ENCODE peak calls at places on chromosome 19, in eight cellular contexts. One of them, this sample, is unnamed.
A peak's percentile ranks its signal among the peaks of the same experiment; 100 is the strongest.

GRCh38 chr19:44640518-44640917 is 3.2 kb upstream of the PVR start:
- DNase-seq in HCT116: no peak
- DNase-seq in left ventricle myocardium inferior: no peak
- DNase-seq in colonic mucosa: no peak
- DNase-seq in neural progenitor cell: no peak
- DNase-seq in upper lobe of right lung: no peak
- DNase-seq in ascending aorta: no peak
- DNase-seq in hepatocyte: no peak
- DNase-seq in this sample: no peak

GRCh38 chr19:4067396-4068057 is 828 bp upstream of the ZBTB7A start:
- DNase-seq in HCT116: no peak
- DNase-seq in upper lobe of right lung: peak; percentile 80
- DNase-seq in ascending aorta: no peak
- DNase-seq in hepatocyte: no peak
- DNase-seq in neural progenitor cell: peak; percentile 64
- DNase-seq in left ventricle myocardium inferior: no peak
- DNase-seq in colonic mucosa: peak; percentile 54
- DNase-seq in this sample: no peak

GRCh38 chr19:3479177-3479818 is 1.0 kb downstream of the SMIM24 start:
- DNase-seq in hepatocyte: peak; percentile 62
- DNase-seq in colonic mucosa: no peak
- DNase-seq in neural progenitor cell: peak; percentile 66
- DNase-seq in ascending aorta: no peak
- DNase-seq in HCT116: peak; percentile 27
- DNase-seq in left ventricle myocardium inferior: no peak
- DNase-seq in upper lobe of right lung: no peak
- DNase-seq in this sample: peak; percentile 26

GRCh38 chr19:35040826-35041547 is 534 bp upstream of the HPN start:
- DNase-seq in hepatocyte: peak; percentile 89
- DNase-seq in colonic mucosa: peak; percentile 82
- DNase-seq in left ventricle myocardium inferior: peak; percentile 95
- DNase-seq in upper lobe of right lung: peak; percentile 96
- DNase-seq in ascending aorta: peak; percentile 88
- DNase-seq in neural progenitor cell: peak; percentile 70
- DNase-seq in HCT116: no peak
- DNase-seq in this sample: no peak

GRCh38 chr19:14459703-14460102 is 15.5 kb downstream of the PTGER1 start:
- DNase-seq in HCT116: no peak
- DNase-seq in upper lobe of right lung: no peak
- DNase-seq in colonic mucosa: no peak
- DNase-seq in ascending aorta: no peak
- DNase-seq in left ventricle myocardium inferior: no peak
- DNase-seq in neural progenitor cell: no peak
- DNase-seq in hepatocyte: no peak
- DNase-seq in this sample: no peak

GRCh38 chr19:38417544-38418506 is 8.2 kb downstream of the RASGRP4 start:
- DNase-seq in neural progenitor cell: peak; percentile 84
- DNase-seq in ascending aorta: peak; percentile 77
- DNase-seq in HCT116: peak; percentile 66
- DNase-seq in colonic mucosa: peak; percentile 70
- DNase-seq in left ventricle myocardium inferior: peak; percentile 65
- DNase-seq in hepatocyte: peak; percentile 78
- DNase-seq in upper lobe of right lung: peak; percentile 89
- DNase-seq in this sample: peak; percentile 42

GRCh38 chr19:38975861-38976271 is 324 bp upstream of the FBXO17 start:
- DNase-seq in colonic mucosa: peak; percentile 17
- DNase-seq in ascending aorta: no peak
- DNase-seq in HCT116: no peak
- DNase-seq in hepatocyte: peak; percentile 70
- DNase-seq in upper lobe of right lung: no peak
- DNase-seq in neural progenitor cell: peak; percentile 67
- DNase-seq in left ventricle myocardium inferior: no peak
- DNase-seq in this sample: no peak

GRCh38 chr19:16449330-16449961 is 22.3 kb downstream of the EPS15L1 start:
- DNase-seq in hepatocyte: no peak
- DNase-seq in HCT116: no peak
- DNase-seq in colonic mucosa: no peak
- DNase-seq in left ventricle myocardium inferior: no peak
- DNase-seq in neural progenitor cell: no peak
- DNase-seq in ascending aorta: no peak
- DNase-seq in upper lobe of right lung: no peak
- DNase-seq in this sample: peak; percentile 8

GRCh38 chr19:34096020-34096915 is 76.0 kb upstream of the LSM14A start:
- DNase-seq in left ventricle myocardium inferior: no peak
- DNase-seq in upper lobe of right lung: no peak
- DNase-seq in colonic mucosa: no peak
- DNase-seq in hepatocyte: peak; percentile 67
- DNase-seq in neural progenitor cell: peak; percentile 80
- DNase-seq in HCT116: peak; percentile 66
- DNase-seq in ascending aorta: no peak
- DNase-seq in this sample: no peak

GRCh38 chr19:30423481-30423880 is 51.3 kb downstream of the ZNF536 start:
- DNase-seq in hepatocyte: no peak
- DNase-seq in HCT116: no peak
- DNase-seq in neural progenitor cell: no peak
- DNase-seq in colonic mucosa: no peak
- DNase-seq in ascending aorta: no peak
- DNase-seq in left ventricle myocardium inferior: peak; percentile 45
- DNase-seq in upper lobe of right lung: no peak
- DNase-seq in this sample: no peak

GRCh38 chr19:45764947-45765346 is 4.1 kb downstream of the SIX5 start:
- DNase-seq in left ventricle myocardium inferior: peak; percentile 66
- DNase-seq in ascending aorta: no peak
- DNase-seq in colonic mucosa: no peak
- DNase-seq in HCT116: no peak
- DNase-seq in upper lobe of right lung: no peak
- DNase-seq in neural progenitor cell: no peak
- DNase-seq in hepatocyte: no peak
- DNase-seq in this sample: no peak

GRCh38 chr19:27777242-27777641 is 1435.7 kb downstream of the UQCRFS1 start:
- DNase-seq in hepatocyte: no peak
- DNase-seq in colonic mucosa: no peak
- DNase-seq in neural progenitor cell: no peak
- DNase-seq in left ventricle myocardium inferior: no peak
- DNase-seq in upper lobe of right lung: no peak
- DNase-seq in ascending aorta: no peak
- DNase-seq in HCT116: no peak
- DNase-seq in this sample: no peak

GRCh38 chr19:15869109-15869555 is 28.7 kb downstream of the CYP4F2 start:
- DNase-seq in hepatocyte: no peak
- DNase-seq in neural progenitor cell: no peak
- DNase-seq in colonic mucosa: peak; percentile 42
- DNase-seq in HCT116: peak; percentile 71
- DNase-seq in ascending aorta: peak; percentile 52
- DNase-seq in upper lobe of right lung: no peak
- DNase-seq in left ventricle myocardium inferior: no peak
- DNase-seq in this sample: no peak

GRCh38 chr19:57978586-57979289 is 4.4 kb upstream of the C19orf18 start:
- DNase-seq in hepatocyte: no peak
- DNase-seq in upper lobe of right lung: no peak
- DNase-seq in colonic mucosa: no peak
- DNase-seq in neural progenitor cell: no peak
- DNase-seq in HCT116: no peak
- DNase-seq in ascending aorta: no peak
- DNase-seq in left ventricle myocardium inferior: no peak
- DNase-seq in this sample: no peak

GRCh38 chr19:48103922-48104321 is 6.7 kb downstream of the PLA2G4C start:
- DNase-seq in upper lobe of right lung: no peak
- DNase-seq in colonic mucosa: no peak
- DNase-seq in HCT116: no peak
- DNase-seq in neural progenitor cell: no peak
- DNase-seq in left ventricle myocardium inferior: no peak
- DNase-seq in ascending aorta: no peak
- DNase-seq in hepatocyte: no peak
- DNase-seq in this sample: no peak

GRCh38 chr19:12884926-12885748 is 1.9 kb downstream of the KLF1 start:
- DNase-seq in left ventricle myocardium inferior: peak; percentile 60
- DNase-seq in hepatocyte: peak; percentile 91
- DNase-seq in ascending aorta: peak; percentile 71
- DNase-seq in upper lobe of right lung: peak; percentile 95
- DNase-seq in colonic mucosa: peak; percentile 97
- DNase-seq in neural progenitor cell: peak; percentile 87
- DNase-seq in HCT116: no peak
- DNase-seq in this sample: peak; percentile 78

GRCh38 chr19:29645911-29646310 is 19.4 kb upstream of the PLEKHF1 start:
- DNase-seq in hepatocyte: no peak
- DNase-seq in upper lobe of right lung: peak; percentile 26
- DNase-seq in left ventricle myocardium inferior: peak; percentile 48
- DNase-seq in neural progenitor cell: no peak
- DNase-seq in colonic mucosa: no peak
- DNase-seq in HCT116: no peak
- DNase-seq in ascending aorta: no peak
- DNase-seq in this sample: no peak

GRCh38 chr19:58581227-58582141 is 8.3 kb upstream of the MZF1 start:
- DNase-seq in hepatocyte: peak; percentile 91
- DNase-seq in HCT116: peak; percentile 76
- DNase-seq in ascending aorta: peak; percentile 92
- DNase-seq in neural progenitor cell: peak; percentile 93
- DNase-seq in left ventricle myocardium inferior: peak; percentile 87
- DNase-seq in upper lobe of right lung: peak; percentile 93
- DNase-seq in colonic mucosa: peak; percentile 84
- DNase-seq in this sample: peak; percentile 78

GRCh38 chr19:28652790-28653189 is 560.2 kb downstream of the UQCRFS1 start:
- DNase-seq in hepatocyte: no peak
- DNase-seq in neural progenitor cell: no peak
- DNase-seq in upper lobe of right lung: no peak
- DNase-seq in HCT116: no peak
- DNase-seq in colonic mucosa: no peak
- DNase-seq in left ventricle myocardium inferior: no peak
- DNase-seq in ascending aorta: no peak
- DNase-seq in this sample: no peak

GRCh38 chr19:52943134-52943883 is 19.4 kb downstream of the ZNF816 start:
- DNase-seq in colonic mucosa: no peak
- DNase-seq in neural progenitor cell: no peak
- DNase-seq in ascending aorta: no peak
- DNase-seq in hepatocyte: no peak
- DNase-seq in left ventricle myocardium inferior: no peak
- DNase-seq in HCT116: no peak
- DNase-seq in upper lobe of right lung: no peak
- DNase-seq in this sample: no peak
- H3K4me1 ChIP-seq in colonic mucosa: peaks cover 5% of the 10 kb centered on the region
- H3K4me1 ChIP-seq in neural progenitor cell: peaks cover 11% of the 10 kb centered on the region
- H3K4me1 ChIP-seq in ascending aorta: peaks cover 4% of the 10 kb centered on the region
- H3K4me1 ChIP-seq in hepatocyte: peaks cover 5% of the 10 kb centered on the region
- H3K4me1 ChIP-seq in left ventricle myocardium inferior: peaks cover 26% of the 10 kb centered on the region
- H3K4me1 ChIP-seq in HCT116: peaks cover 5% of the 10 kb centered on the region
- H3K4me1 ChIP-seq in upper lobe of right lung: peaks cover 6% of the 10 kb centered on the region
- H3K4me1 ChIP-seq in this sample: peaks cover 7% of the 10 kb centered on the region

DNA sequence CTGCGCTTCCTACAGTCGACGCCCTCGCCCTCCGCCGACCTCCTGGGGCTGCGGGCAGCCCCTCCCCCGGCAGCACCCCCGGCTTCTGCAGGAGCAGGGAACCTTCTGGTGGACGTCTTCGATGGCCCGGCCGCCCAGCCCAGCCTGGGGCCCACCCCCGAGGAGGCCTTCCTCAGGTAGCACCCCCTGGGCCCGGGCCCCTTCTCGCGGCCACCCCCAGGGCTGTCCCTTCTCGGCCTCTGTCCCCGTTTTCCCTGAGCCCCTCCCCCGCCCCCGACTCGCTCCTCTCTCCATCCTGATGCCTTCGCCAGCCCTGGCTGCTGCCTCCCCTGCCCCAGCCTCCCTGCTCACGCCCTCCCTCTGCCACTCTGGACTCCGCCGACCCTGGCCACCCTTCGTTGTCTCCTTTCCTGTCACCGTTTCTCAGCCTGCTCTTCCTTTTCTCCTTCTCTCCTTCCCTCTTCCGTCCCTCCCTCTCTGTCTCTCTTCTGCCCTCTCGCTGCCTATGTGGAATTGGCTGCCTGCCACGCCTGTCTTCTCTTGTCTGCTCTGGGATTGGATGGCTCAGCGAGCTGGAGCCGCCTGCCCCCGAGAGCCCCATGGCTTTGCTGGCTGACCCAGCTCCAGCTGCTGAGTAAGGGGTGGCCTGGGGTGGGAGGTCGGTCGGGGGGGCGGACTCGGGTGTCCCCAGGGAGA is 11.0 kb downstream of the FUZ start:
- DNase-seq in left ventricle myocardium inferior: peak; percentile 94
- DNase-seq in upper lobe of right lung: no peak
- DNase-seq in ascending aorta: peak; percentile 91
- DNase-seq in hepatocyte: peak; percentile 87
- DNase-seq in colonic mucosa: peak; percentile 79
- DNase-seq in neural progenitor cell: peak; percentile 84
- DNase-seq in HCT116: no peak
- DNase-seq in this sample: no peak
- H3K36me3 ChIP-seq in left ventricle myocardium inferior: peaks cover 90% of the 10 kb centered on the region
- H3K36me3 ChIP-seq in upper lobe of right lung: peaks cover 60% of the 10 kb centered on the region
- H3K36me3 ChIP-seq in ascending aorta: peaks cover 83% of the 10 kb centered on the region
- H3K36me3 ChIP-seq in hepatocyte: no peaks in the 10 kb centered on the region
- H3K36me3 ChIP-seq in colonic mucosa: no peaks in the 10 kb centered on the region
- H3K36me3 ChIP-seq in neural progenitor cell: no peaks in the 10 kb centered on the region
- H3K36me3 ChIP-seq in HCT116: peaks cover 13% of the 10 kb centered on the region
- H3K36me3 ChIP-seq in this sample: peaks cover 52% of the 10 kb centered on the region

DNA sequence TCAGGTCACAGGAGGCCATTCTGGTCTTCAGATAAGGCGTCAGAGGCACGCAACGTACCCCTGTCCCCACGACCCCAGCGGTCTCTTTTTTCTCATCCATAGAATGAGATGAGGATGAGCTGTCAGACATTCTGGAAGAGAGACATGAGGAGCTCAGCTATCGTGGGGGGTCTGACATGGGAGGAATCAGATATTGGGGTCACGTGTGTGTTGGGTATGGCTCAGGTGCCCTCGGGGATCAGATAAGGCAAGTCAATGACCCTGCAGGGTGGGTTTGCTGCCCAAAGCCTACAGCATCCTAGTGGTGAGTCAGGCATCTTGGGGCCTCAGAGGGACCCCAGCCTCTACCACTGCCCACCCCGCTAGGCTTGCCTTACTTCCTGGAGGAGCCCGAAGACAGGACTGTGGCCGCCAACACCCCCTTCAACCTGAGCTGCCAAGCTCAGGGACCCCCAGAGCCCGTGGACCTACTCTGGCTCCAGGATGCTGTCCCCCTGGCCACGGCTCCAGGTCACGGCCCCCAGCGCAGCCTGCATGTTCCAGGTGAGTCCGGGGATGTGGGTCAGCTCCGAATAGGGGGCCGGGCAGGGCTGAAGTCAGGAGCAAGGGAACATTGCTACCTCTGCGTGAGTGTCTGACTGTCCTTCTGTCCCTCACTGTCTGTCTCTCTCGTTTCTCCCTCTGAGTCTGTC is 2.6 kb downstream of the AXL start:
- DNase-seq in upper lobe of right lung: no peak
- DNase-seq in ascending aorta: no peak
- DNase-seq in colonic mucosa: no peak
- DNase-seq in neural progenitor cell: no peak
- DNase-seq in HCT116: no peak
- DNase-seq in left ventricle myocardium inferior: no peak
- DNase-seq in hepatocyte: no peak
- DNase-seq in this sample: no peak
- H3K4me1 ChIP-seq in upper lobe of right lung: peaks cover 7% of the 10 kb centered on the region
- H3K4me1 ChIP-seq in ascending aorta: peaks cover 33% of the 10 kb centered on the region
- H3K4me1 ChIP-seq in colonic mucosa: peaks cover 2% of the 10 kb centered on the region
- H3K4me1 ChIP-seq in neural progenitor cell: peaks cover 19% of the 10 kb centered on the region
- H3K4me1 ChIP-seq in HCT116: peaks cover 49% of the 10 kb centered on the region
- H3K4me1 ChIP-seq in left ventricle myocardium inferior: peaks cover 40% of the 10 kb centered on the region
- H3K4me1 ChIP-seq in hepatocyte: peaks cover 22% of the 10 kb centered on the region
- H3K4me1 ChIP-seq in this sample: peaks cover 2% of the 10 kb centered on the region

DNA sequence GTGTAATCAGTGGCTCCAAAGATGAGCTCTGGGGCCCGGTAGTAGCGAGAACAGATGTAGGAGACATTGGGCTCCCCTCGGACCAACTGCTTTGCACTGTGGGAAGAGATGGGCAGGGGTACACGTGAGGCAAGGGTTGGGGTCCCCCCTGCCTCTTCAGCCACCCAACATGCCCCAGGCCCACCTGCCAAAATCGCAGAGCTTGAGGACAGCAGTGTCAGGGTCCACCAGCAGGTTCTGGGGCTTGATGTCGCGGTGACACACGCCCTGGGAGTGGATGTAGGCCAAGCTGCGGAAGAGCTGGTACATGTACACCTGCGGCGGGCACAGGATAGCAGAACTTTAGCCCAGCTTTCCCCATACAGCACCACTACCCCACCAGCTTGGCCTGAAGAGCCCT is 8.0 kb downstream of the GSK3A start:
- DNase-seq in hepatocyte: peak; percentile 3
- DNase-seq in left ventricle myocardium inferior: no peak
- DNase-seq in colonic mucosa: no peak
- DNase-seq in ascending aorta: no peak
- DNase-seq in neural progenitor cell: no peak
- DNase-seq in HCT116: no peak
- DNase-seq in upper lobe of right lung: no peak
- DNase-seq in this sample: no peak
- H3K36me3 ChIP-seq in hepatocyte: no peaks in the 10 kb centered on the region
- H3K36me3 ChIP-seq in left ventricle myocardium inferior: peaks cover 77% of the 10 kb centered on the region
- H3K36me3 ChIP-seq in colonic mucosa: no peaks in the 10 kb centered on the region
- H3K36me3 ChIP-seq in ascending aorta: peaks cover 83% of the 10 kb centered on the region
- H3K36me3 ChIP-seq in neural progenitor cell: no peaks in the 10 kb centered on the region
- H3K36me3 ChIP-seq in HCT116: peaks cover 49% of the 10 kb centered on the region
- H3K36me3 ChIP-seq in upper lobe of right lung: peaks cover 73% of the 10 kb centered on the region
- H3K36me3 ChIP-seq in this sample: peaks cover 76% of the 10 kb centered on the region

This sample was measured in effector memory CD4-positive, alpha-beta T cell.